ENCODE peak calls at places on chromosomes 12 and 14, in four cellular contexts. W, Z, L and M are unnamed samples.

GRCh38 chr14:91533623-91534022 is 23.5 kb upstream of the PPP4R3A start:
- DNase-seq in W (no peak), Z (no peak), L (no peak), M (no peak)

GRCh38 chr14:74314576-74314975 is 11.8 kb upstream of the ABCD4 start:
- DNase-seq in W (no peak), Z (no peak), L (no peak), M (no peak)

GRCh38 chr14:23113346-23114119 is 5.5 kb downstream of the CEBPE start:
- DNase-seq in W (no peak), Z (no peak), L (no peak), M (no peak)

GRCh38 chr14:43341921-43342320 is 1165.2 kb downstream of the FSCB start:
- DNase-seq in W (no peak), Z (no peak), L (no peak), M (no peak)

GRCh38 chr12:12810507-12811143 is 2.5 kb upstream of the DDX47 start:
- DNase-seq in W (no peak), Z (no peak), L (no peak), M (no peak)

GRCh38 chr14:23481362-23481970 is 12.0 kb downstream of the NGDN start:
- DNase-seq in W (no peak), Z (no peak), L (no peak), M (no peak)

GRCh38 chr12:55901881-55902490 is 25.7 kb downstream of the PYM1 start:
- DNase-seq in W (no peak), Z (no peak), L (no peak), M (no peak)

GRCh38 chr14:37889087-37889486 is 293.7 kb downstream of the TTC6 start:
- DNase-seq in W (no peak), Z (no peak), L (peak), M (no peak)

GRCh38 chr12:121580959-121581680 is at the start of gene KDM2B:
- DNase-seq in W (peak), Z (peak), L (peak), M (no peak)

GRCh38 chr12:29396774-29397173 is 15.8 kb upstream of the ERGIC2 start:
- DNase-seq in W (no peak), Z (no peak), L (no peak), M (no peak)

GRCh38 chr14:93707475-93707874 is 80.8 kb downstream of the PRIMA1 start:
- DNase-seq in W (no peak), Z (no peak), L (no peak), M (no peak)

GRCh38 chr12:12717586-12718381 is 616 bp downstream of the CDKN1B start:
- DNase-seq in W (no peak), Z (peak), L (peak), M (no peak)

GRCh38 chr12:42166501-42166900 is 21.8 kb upstream of the GXYLT1 start:
- DNase-seq in W (no peak), Z (no peak), L (no peak), M (no peak)

GRCh38 chr12:45938566-45938965 is 51.8 kb downstream of the SCAF11 start:
- DNase-seq in W (no peak), Z (no peak), L (no peak), M (no peak)

GRCh38 chr14:62066304-62066703 is 304.1 kb downstream of the SNAPC1 start:
- DNase-seq in W (no peak), Z (no peak), L (no peak), M (no peak)

GRCh38 chr12:52355181-52355580 is 12.1 kb downstream of the KRT85 start:
- DNase-seq in W (no peak), Z (no peak), L (no peak), M (no peak)

GRCh38 chr12:2640709-2641108 is 154.1 kb upstream of the FKBP4 start:
- DNase-seq in W (peak), Z (no peak), L (peak), M (peak)

GRCh38 chr12:115623764-115624334 is 653.6 kb downstream of the MED13L start:
- DNase-seq in W (no peak), Z (no peak), L (peak), M (no peak)

GRCh38 chr12:56431850-56432249 is 17.4 kb downstream of the TIMELESS start:
- DNase-seq in W (no peak), Z (no peak), L (no peak), M (no peak)

GRCh38 chr12:104720346-104721064 is 237.6 kb downstream of the SLC41A2 start:
- DNase-seq in W (peak), Z (peak), L (no peak), M (no peak)

DNA sequence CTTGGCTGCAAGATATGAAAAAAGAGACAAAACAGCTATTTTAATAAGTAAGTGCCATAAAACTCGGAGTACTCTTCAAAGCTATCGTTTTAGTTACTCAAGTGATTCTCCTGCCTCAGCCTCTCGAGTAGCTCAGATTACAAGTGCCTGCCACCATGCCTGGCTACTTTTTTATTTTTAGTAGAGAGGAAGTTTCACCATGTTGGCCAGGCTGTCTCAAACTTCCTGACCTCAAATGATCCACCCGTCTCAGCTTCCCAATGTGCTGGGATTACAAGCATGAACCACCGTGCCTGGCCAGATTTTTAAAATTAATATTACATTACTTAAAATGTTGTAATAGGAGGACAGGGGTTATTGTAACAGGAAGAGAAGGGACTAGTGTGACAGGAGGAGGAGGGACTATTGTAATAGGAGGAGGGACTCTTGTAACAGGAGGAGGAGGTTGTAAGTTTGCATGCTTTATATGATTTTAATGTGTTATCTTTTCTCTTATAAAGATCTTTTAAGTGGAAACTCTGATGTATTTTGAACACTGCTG is 61.3 kb downstream of the KITLG start:
- DNase-seq in W (no peak), Z (no peak), L (no peak), M (no peak)
- H3K27ac ChIP-seq in W (peak), Z (no peak), L (no peak), M (no peak)

GRCh38 chr12:96502949-96503532 is 13.7 kb downstream of the CFAP54 start:
- DNase-seq in W (no peak), Z (no peak), L (no peak), M (no peak)
- H3K27ac ChIP-seq in W (peak), Z (no peak), L (no peak), M (no peak)

DNA sequence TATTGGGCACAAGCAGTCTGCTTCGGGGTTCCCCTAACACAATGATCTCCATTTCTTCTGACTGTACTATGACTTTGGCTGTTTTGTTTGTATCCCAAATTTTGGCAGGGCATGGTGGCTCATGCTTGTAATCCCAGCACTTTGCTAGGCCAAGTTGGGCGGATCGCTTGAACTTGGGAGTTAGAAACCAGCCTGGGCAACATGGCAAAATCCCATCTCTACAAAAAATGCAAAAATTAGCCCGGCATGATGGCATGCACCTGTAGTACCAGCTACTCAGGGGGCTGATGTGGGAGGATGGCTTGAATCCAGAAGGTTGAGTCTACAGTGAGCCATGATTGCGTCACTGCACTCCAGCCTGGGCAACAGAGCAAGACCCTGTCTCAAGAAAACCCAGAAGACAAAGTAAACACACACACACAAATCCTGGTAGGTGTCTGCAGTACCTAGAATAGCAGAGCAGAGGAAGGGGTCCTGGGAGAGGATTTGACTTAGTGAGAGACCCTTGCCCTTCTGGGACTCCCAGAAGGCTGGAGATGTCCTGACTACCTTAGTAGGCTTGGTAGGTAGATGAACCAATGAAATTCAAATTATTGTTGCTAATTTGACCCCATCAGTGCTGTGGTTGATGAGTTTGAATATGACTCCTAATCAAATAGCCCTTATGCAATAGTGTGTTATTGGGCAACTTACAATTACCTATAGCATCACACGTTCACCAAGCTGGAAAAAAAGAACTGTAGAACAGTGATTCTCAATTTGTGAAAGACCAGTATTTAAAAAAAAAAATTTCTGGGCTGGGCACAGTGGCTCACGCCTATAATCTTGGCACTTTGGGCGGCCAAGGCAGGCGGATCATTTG is 6.8 kb upstream of the AEBP2 start:
- DNase-seq in W (no peak), Z (no peak), L (no peak), M (no peak)
- H3K27ac ChIP-seq in W (no peak), Z (no peak), L (no peak), M (no peak)

DNA sequence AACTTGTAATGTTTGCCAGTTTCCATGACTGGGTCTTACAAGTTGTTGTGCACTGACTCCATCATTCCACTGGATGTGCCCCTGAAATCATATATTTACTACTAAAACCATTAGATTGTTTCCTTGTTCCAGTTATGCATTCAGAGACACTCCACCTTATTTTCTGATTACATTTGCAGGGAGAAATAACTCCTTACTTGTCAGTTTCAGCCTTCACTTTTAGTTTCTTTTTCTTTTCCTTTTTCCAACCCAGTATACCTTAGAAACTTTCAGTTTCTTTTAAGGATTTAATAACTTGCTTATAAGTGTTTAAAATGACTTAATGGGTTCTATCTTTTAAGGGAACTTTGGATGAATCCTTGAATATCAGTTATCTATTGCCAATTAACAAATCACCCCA is 39.8 kb downstream of the MRPL42 start:
- DNase-seq in W (no peak), Z (no peak), L (no peak), M (no peak)
- H3K27ac ChIP-seq in W (no peak), Z (no peak), L (no peak), M (no peak)